ENCODE peak calls at places on chromosome 2, in five cellular contexts. J is transverse colon; Q is GM03348; W is activated CD8-positive, alpha-beta memory T cell treated with anti-CD3 and anti-CD28 coated beads, Interleukin-2, amount 50 U/mL, for 48 hours; H is lung. Y is an unnamed sample.

GRCh38 chr2:38528008-38528442 is 74.7 kb downstream of the HNRNPLL start:
- DNase-seq in J (no peak), Q (peak; percentile 83), W (peak; percentile 82), H (no peak), Y (peak; percentile 35)

GRCh38 chr2:175552902-175553301 is 371.4 kb upstream of the ATP5MC3 start:
- DNase-seq in J (no peak), Q (no peak), W (no peak), H (no peak), Y (no peak)

GRCh38 chr2:224126001-224126400 is 86.9 kb upstream of the SERPINE2 start:
- DNase-seq in J (no peak), Q (peak; percentile 75), W (no peak), H (no peak), Y (no peak)

GRCh38 chr2:7288484-7288883 is 371.3 kb downstream of the RNF144A start:
- DNase-seq in J (no peak), Q (no peak), W (no peak), H (no peak), Y (no peak)

GRCh38 chr2:237431856-237432255 is 17.9 kb upstream of the COL6A3 start:
- DNase-seq in J (no peak), Q (no peak), W (no peak), H (no peak), Y (no peak)

GRCh38 chr2:109644571-109645275 is 30.6 kb downstream of the SOWAHC start:
- DNase-seq in J (peak; percentile 70), Q (peak; percentile 39), W (no peak), H (peak; percentile 34), Y (no peak)

GRCh38 chr2:222179592-222179991 is 119.2 kb downstream of the PAX3 start:
- DNase-seq in J (no peak), Q (no peak), W (no peak), H (no peak), Y (no peak)

GRCh38 chr2:68719912-68720311 is 14.7 kb upstream of the ARHGAP25 start:
- DNase-seq in J (no peak), Q (no peak), W (no peak), H (no peak), Y (no peak)

GRCh38 chr2:158586491-158586890 is 129.7 kb downstream of the PKP4 start:
- DNase-seq in J (no peak), Q (peak; percentile 21), W (no peak), H (no peak), Y (no peak)

GRCh38 chr2:96113367-96113677 is 3.0 kb downstream of the ADRA2B start:
- DNase-seq in J (no peak), Q (no peak), W (no peak), H (no peak), Y (no peak)

Y was measured in DMS79.